ENCODE peak calls at places on chromosomes 12 and 14, in six cellular contexts. S, B, D, K, W and O are unnamed samples.

GRCh38 chr12:130632582-130633174 is 83.4 kb downstream of the RIMBP2 start:
- DNase-seq in S (no peak), B (no peak), D (no peak), K (no peak), W (peak; percentile 39), O (no peak)

GRCh38 chr14:68401855-68402254 is 391.0 kb downstream of the ZFP36L1 start:
- DNase-seq in S (no peak), B (no peak), D (no peak), K (no peak), W (no peak), O (no peak)

GRCh38 chr14:105026033-105026785 is 5.3 kb upstream of the CDCA4 start:
- DNase-seq in S (no peak), B (no peak), D (no peak), K (no peak), W (no peak), O (no peak)

GRCh38 chr12:6452245-6452731 is 446 bp downstream of the TAPBPL start:
- DNase-seq in S (no peak), B (peak; percentile 54), D (peak; percentile 79), K (no peak), W (peak; percentile 68), O (no peak)

GRCh38 chr12:53427905-53428594 is 4.4 kb downstream of the AMHR2 start:
- DNase-seq in S (peak; percentile 96), B (no peak), D (no peak), K (no peak), W (no peak), O (no peak)

GRCh38 chr14:68598621-68599447 is 194.0 kb downstream of the ZFP36L1 start:
- DNase-seq in S (peak; percentile 52), B (no peak), D (peak; percentile 88), K (no peak), W (peak; percentile 66), O (no peak)

GRCh38 chr12:5954661-5955060 is 9.6 kb upstream of the ANO2 start:
- DNase-seq in S (no peak), B (no peak), D (no peak), K (no peak), W (no peak), O (no peak)

GRCh38 chr14:33682746-33683145 is 268.1 kb downstream of the EGLN3 start:
- DNase-seq in S (no peak), B (no peak), D (peak; percentile 72), K (no peak), W (peak; percentile 9), O (no peak)

GRCh38 chr14:80978403-80978802 is 23.0 kb downstream of the TSHR start:
- DNase-seq in S (no peak), B (peak; percentile 19), D (no peak), K (peak; percentile 5), W (no peak), O (no peak)

GRCh38 chr12:6450869-6451347 is 934 bp upstream of the TAPBPL start:
- DNase-seq in S (no peak), B (no peak), D (peak; percentile 83), K (peak; percentile 49), W (peak; percentile 47), O (no peak)

GRCh38 chr12:77625441-77625840 is 205.3 kb upstream of the NAV3 start:
- DNase-seq in S (peak; percentile 43), B (no peak), D (no peak), K (no peak), W (no peak), O (no peak)

GRCh38 chr14:104262515-104263514 is 124.4 kb downstream of the KIF26A start:
- DNase-seq in S (no peak), B (no peak), D (no peak), K (no peak), W (peak; percentile 3), O (no peak)

GRCh38 chr12:130084359-130084758 is 77.9 kb upstream of the FZD10 start:
- DNase-seq in S (no peak), B (no peak), D (no peak), K (no peak), W (no peak), O (no peak)

GRCh38 chr14:63542231-63542999 is 762 bp downstream of the PPP2R5E start:
- DNase-seq in S (no peak), B (peak; percentile 62), D (no peak), K (peak; percentile 67), W (peak; percentile 36), O (no peak)

GRCh38 chr12:49515266-49515665 is 23.6 kb upstream of the KCNH3 start:
- DNase-seq in S (peak; percentile 17), B (no peak), D (no peak), K (no peak), W (no peak), O (no peak)

GRCh38 chr12:7512528-7512927 is 9.0 kb upstream of the CD163 start:
- DNase-seq in S (no peak), B (no peak), D (peak; percentile 62), K (peak; percentile 11), W (no peak), O (no peak)

GRCh38 chr12:110575326-110575725 is 7.8 kb downstream of the PPTC7 start:
- DNase-seq in S (no peak), B (no peak), D (no peak), K (no peak), W (no peak), O (no peak)

GRCh38 chr14:102011631-102012030 is 47.3 kb downstream of the DYNC1H1 start:
- DNase-seq in S (no peak), B (no peak), D (no peak), K (no peak), W (no peak), O (no peak)

GRCh38 chr12:58873496-58873895 is 46.8 kb downstream of the LRIG3 start:
- DNase-seq in S (no peak), B (no peak), D (no peak), K (no peak), W (no peak), O (no peak)

GRCh38 chr12:7113389-7113871 is 4.4 kb upstream of the C1RL start:
- DNase-seq in S (no peak), B (peak; percentile 61), D (peak; percentile 67), K (peak; percentile 64), W (peak; percentile 28), O (no peak)

GRCh38 chr12:48199784-48200198 is 3.3 kb downstream of the OR10AD1 start:
- DNase-seq in S (no peak), B (no peak), D (no peak), K (peak; percentile 21), W (no peak), O (no peak)

GRCh38 chr12:48197549-48197966 is 5.5 kb downstream of the OR10AD1 start:
- DNase-seq in S (peak; percentile 59), B (peak; percentile 41), D (no peak), K (peak; percentile 50), W (no peak), O (no peak)

GRCh38 chr12:48198619-48198973 is 4.5 kb downstream of the OR10AD1 start:
- DNase-seq in S (no peak), B (peak; percentile 50), D (peak; percentile 78), K (peak; percentile 56), W (peak; percentile 31), O (no peak)

GRCh38 chr12:48198985-48199384 is 4.1 kb downstream of the OR10AD1 start:
- DNase-seq in S (no peak), B (no peak), D (no peak), K (no peak), W (no peak), O (no peak)

DNA sequence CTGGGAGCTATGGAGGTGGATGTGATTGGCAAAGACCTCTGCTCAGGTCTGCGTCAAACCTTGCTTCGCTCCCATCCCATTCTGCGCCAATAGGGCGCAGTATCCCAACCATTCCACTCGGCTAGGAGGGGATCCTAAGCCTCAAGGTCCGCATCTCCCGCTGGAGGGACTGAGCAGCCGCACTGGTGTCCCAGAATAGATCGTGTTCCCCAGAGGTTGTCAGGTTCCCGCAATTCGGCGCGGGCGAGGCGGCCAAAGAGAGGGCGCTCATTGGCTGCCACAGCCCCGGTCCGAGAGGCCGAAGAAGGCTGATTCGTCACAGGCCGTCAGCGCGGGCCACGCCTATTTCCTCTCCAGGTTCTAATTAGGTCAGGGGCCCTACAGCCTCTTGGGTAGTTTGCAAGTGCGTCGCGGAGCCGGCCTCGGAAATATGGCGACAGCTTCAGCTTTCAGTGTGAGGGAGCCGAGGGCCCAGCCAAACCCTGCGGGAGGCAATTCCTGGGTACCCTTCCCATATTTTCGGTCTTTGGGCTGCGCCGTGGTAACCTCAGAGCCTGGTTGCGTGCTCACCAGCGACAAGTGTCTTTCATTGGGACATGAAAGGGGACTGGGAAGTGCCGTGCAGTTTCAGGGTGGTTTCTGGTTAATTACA is 5.0 kb downstream of the OR10AD1 start:
- DNase-seq in S (peak; percentile 83), B (peak; percentile 91), D (peak; percentile 99), K (peak; percentile 99), W (peak; percentile 97), O (no peak)
- TF ChIP-seq POLR2AphosphoS5 in S (peak; percentile 95), B (peak; percentile 97), D (peak; percentile 97), K (peak; percentile 83), W (peak; percentile 98), O (no peak)

GRCh38 chr14:24212924-24213865 is at the start of gene CHMP4A:
- DNase-seq in S (peak; percentile 73), B (peak; percentile 94), D (peak; percentile 99), K (peak; percentile 99), W (peak; percentile 97), O (peak; percentile 86)
- TF ChIP-seq POLR2AphosphoS5 in S (peak; percentile 91), B (peak; percentile 95), D (peak; percentile 98), K (peak; percentile 98), W (peak; percentile 99), O (peak; percentile 91)

GRCh38 chr12:79548525-79548924 is 142.2 kb downstream of the PAWR start:
- DNase-seq in S (no peak), B (no peak), D (no peak), K (peak; percentile 19), W (no peak), O (no peak)

GRCh38 chr12:79549531-79550271 is 141.1 kb downstream of the PAWR start:
- DNase-seq in S (no peak), B (no peak), D (no peak), K (no peak), W (no peak), O (no peak)

GRCh38 chr12:79547735-79548347 is 142.9 kb downstream of the PAWR start:
- DNase-seq in S (peak; percentile 80), B (peak; percentile 56), D (no peak), K (peak; percentile 85), W (peak; percentile 43), O (no peak)

GRCh38 chr12:79547044-79547734 is 143.6 kb downstream of the PAWR start:
- DNase-seq in S (peak; percentile 93), B (no peak), D (no peak), K (peak; percentile 98), W (peak; percentile 34), O (no peak)

GRCh38 chr12:79546461-79547043 is 144.2 kb downstream of the PAWR start:
- DNase-seq in S (no peak), B (no peak), D (no peak), K (peak; percentile 39), W (no peak), O (no peak)
- TF ChIP-seq POLR2AphosphoS5 in S (no peak), B (no peak), D (no peak), K (no peak), W (no peak), O (no peak)

GRCh38 chr14:71383510-71383909 is 476.3 kb downstream of the PCNX1 start:
- DNase-seq in S (no peak), B (no peak), D (no peak), K (no peak), W (no peak), O (no peak)
- TF ChIP-seq POLR2AphosphoS5 in S (no peak), B (no peak), D (no peak), K (no peak), W (no peak), O (no peak)